ENCODE peak calls at places on chromosomes 4 and X, in four cellular contexts. H is mesendoderm, Z is sigmoid colon, K is A673. U is an unnamed sample.

GRCh38 chr4:24470681-24471622 is 113.4 kb downstream of the DHX15 start:
- DNase-seq in H (peak; percentile 79), K (peak; percentile 52), Z (peak; percentile 72), U (peak; percentile 69)

GRCh38 chr4:105637409-105638258 is 70.9 kb downstream of the INTS12 start:
- DNase-seq in Z (peak; percentile 89), H (no peak), K (peak; percentile 82), U (peak; percentile 33)

GRCh38 chrX:110791206-110791605 is 4.4 kb downstream of the CHRDL1 start:
- DNase-seq in H (no peak), Z (no peak), K (peak; percentile 7), U (no peak)

GRCh38 chr4:177293208-177294018 is 16.3 kb upstream of the NEIL3 start:
- DNase-seq in K (no peak), Z (no peak), H (no peak), U (peak; percentile 57)

GRCh38 chr4:120714581-120714980 is 207.9 kb downstream of the PRDM5 start:
- DNase-seq in Z (no peak), K (no peak), H (no peak), U (no peak)

GRCh38 chrX:151155234-151155633 is 21.1 kb upstream of the GPR50 start:
- DNase-seq in H (no peak), K (no peak), Z (no peak), U (no peak)

GRCh38 chr4:152515678-152516077 is 20.2 kb downstream of the FBXW7 start:
- DNase-seq in Z (no peak), K (peak; percentile 57), H (no peak), U (peak; percentile 74)

GRCh38 chr4:109562457-109563237 is 2.6 kb downstream of the MCUB start:
- DNase-seq in K (no peak), H (no peak), Z (no peak), U (no peak)

GRCh38 chr4:99815597-99816011 is 1.0 kb upstream of the DAPP1 start:
- DNase-seq in Z (no peak), K (no peak), H (no peak), U (no peak)

GRCh38 chrX:135985123-135985973 is at the start of gene SLC9A6:
- DNase-seq in H (peak; percentile 69), K (peak; percentile 72), Z (peak; percentile 87), U (peak; percentile 81)

GRCh38 chrX:63012574-63012973 is 338.6 kb downstream of the SPIN4 start:
- DNase-seq in H (no peak), K (no peak), Z (no peak), U (peak; percentile 2)

GRCh38 chrX:129360175-129360574 is 163.1 kb downstream of the SMARCA1 start:
- DNase-seq in K (peak; percentile 62), Z (no peak), H (peak; percentile 63), U (peak; percentile 36)

GRCh38 chr4:184143770-184144564 is 73.7 kb downstream of the ENPP6 start:
- DNase-seq in H (peak; percentile 48), Z (no peak), K (no peak), U (no peak)

GRCh38 chrX:117957128-117957527 is 159.5 kb downstream of the KLHL13 start:
- DNase-seq in Z (no peak), K (no peak), H (no peak), U (peak; percentile 37)

GRCh38 chrX:72245461-72246089 is 6.7 kb upstream of the ERCC6L start:
- DNase-seq in K (peak; percentile 82), Z (no peak), H (peak; percentile 65), U (peak; percentile 73)

GRCh38 chr4:173214661-173215060 is 46.0 kb downstream of the GALNT7 start:
- DNase-seq in Z (no peak), H (no peak), K (peak; percentile 56), U (peak; percentile 68)

GRCh38 chr4:102430511-102430910 is 70.6 kb upstream of the NFKB1 start:
- DNase-seq in H (peak; percentile 40), Z (no peak), K (no peak), U (peak; percentile 67)

GRCh38 chr4:23855912-23856605 is 33.8 kb downstream of the PPARGC1A start:
- DNase-seq in K (no peak), Z (no peak), H (no peak), U (no peak)

GRCh38 chr4:2260336-2261109 is 1.4 kb downstream of the MXD4 start:
- DNase-seq in K (no peak), H (no peak), Z (peak; percentile 74), U (peak; percentile 52)
- H3K4me1 ChIP-seq in K (peaks cover 16% of the 10 kb centered on the region), H (no peaks in the 10 kb centered on the region), Z (peaks cover 69% of the 10 kb centered on the region), U (peaks cover 48% of the 10 kb centered on the region)

DNA sequence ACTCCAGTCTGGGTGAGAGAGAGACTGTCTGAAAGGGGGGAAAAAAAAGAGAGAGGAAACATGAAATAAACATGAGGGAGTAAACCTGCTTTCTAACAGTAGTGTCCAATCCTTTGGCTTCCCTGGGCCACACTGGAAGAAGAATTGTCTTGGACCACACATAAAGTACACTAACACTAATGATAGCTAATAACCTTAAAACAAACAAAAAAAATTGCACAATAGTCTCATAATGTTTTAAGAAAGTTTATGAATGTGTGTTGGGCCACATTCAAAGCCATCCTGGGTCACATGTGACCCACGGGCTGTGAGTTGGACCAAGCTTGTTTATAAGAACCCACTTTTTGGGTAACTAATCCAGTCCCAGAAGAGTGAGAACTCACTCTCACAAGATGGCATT is 30.3 kb downstream of the PDS5A start:
- DNase-seq in K (no peak), H (no peak), Z (no peak), U (no peak)
- H3K4me1 ChIP-seq in K (peaks cover 8% of the 10 kb centered on the region), H (no peaks in the 10 kb centered on the region), Z (peaks cover 6% of the 10 kb centered on the region), U (peaks cover 16% of the 10 kb centered on the region)

GRCh38 chr4:6851962-6852361 is 57.7 kb upstream of the TBC1D14 start:
- DNase-seq in K (no peak), H (no peak), Z (no peak), U (no peak)
- H3K4me1 ChIP-seq in K (peaks cover 8% of the 10 kb centered on the region), H (peaks cover 3% of the 10 kb centered on the region), Z (peaks cover 18% of the 10 kb centered on the region), U (peaks cover 28% of the 10 kb centered on the region)

GRCh38 chr4:77072195-77072753 is 3.5 kb downstream of the CCNI start:
- DNase-seq in H (peak; percentile 74), Z (no peak), K (no peak), U (no peak)
- H3K4me1 ChIP-seq in H (no peaks in the 10 kb centered on the region), Z (peaks cover 51% of the 10 kb centered on the region), K (peaks cover 11% of the 10 kb centered on the region), U (peaks cover 38% of the 10 kb centered on the region)

GRCh38 chrX:153488231-153488914 is 6.4 kb upstream of the BGN start:
- DNase-seq in K (no peak), H (peak; percentile 20), Z (no peak), U (peak; percentile 59)
- H3K4me1 ChIP-seq in K (peaks cover 19% of the 10 kb centered on the region), H (no peaks in the 10 kb centered on the region), Z (no peaks in the 10 kb centered on the region), U (peaks cover 4% of the 10 kb centered on the region)

GRCh38 chr4:40199999-40200880 is 3.4 kb downstream of the RHOH start:
- DNase-seq in K (peak; percentile 73), H (no peak), Z (no peak), U (no peak)

GRCh38 chr4:40199179-40199670 is 2.4 kb downstream of the RHOH start:
- DNase-seq in H (no peak), Z (no peak), K (no peak), U (no peak)

GRCh38 chr4:40201898-40202297 is 5.1 kb downstream of the RHOH start:
- DNase-seq in H (no peak), Z (no peak), K (no peak), U (no peak)

GRCh38 chr4:40202474-40202873 is 5.6 kb downstream of the RHOH start:
- DNase-seq in H (no peak), Z (no peak), K (no peak), U (no peak)

GRCh38 chr4:40200881-40201797 is 4.3 kb downstream of the RHOH start:
- DNase-seq in H (no peak), Z (no peak), K (no peak), U (peak; percentile 11)
- H3K4me1 ChIP-seq in H (peaks cover 10% of the 10 kb centered on the region), Z (no peaks in the 10 kb centered on the region), K (peaks cover 50% of the 10 kb centered on the region), U (peaks cover 4% of the 10 kb centered on the region)

GRCh38 chr4:83108101-83108861 is 6.2 kb downstream of the PLAC8 start:
- DNase-seq in Z (no peak), H (peak; percentile 69), K (no peak), U (no peak)

GRCh38 chr4:83110970-83111369 is 3.6 kb downstream of the PLAC8 start:
- DNase-seq in Z (no peak), H (no peak), K (no peak), U (no peak)

GRCh38 chr4:83112239-83112638 is 2.3 kb downstream of the PLAC8 start:
- DNase-seq in Z (no peak), K (no peak), H (no peak), U (no peak)

GRCh38 chr4:83109480-83110221 is 4.9 kb downstream of the PLAC8 start:
- DNase-seq in H (peak; percentile 82), K (peak; percentile 46), Z (peak; percentile 68), U (peak; percentile 74)

DNA sequence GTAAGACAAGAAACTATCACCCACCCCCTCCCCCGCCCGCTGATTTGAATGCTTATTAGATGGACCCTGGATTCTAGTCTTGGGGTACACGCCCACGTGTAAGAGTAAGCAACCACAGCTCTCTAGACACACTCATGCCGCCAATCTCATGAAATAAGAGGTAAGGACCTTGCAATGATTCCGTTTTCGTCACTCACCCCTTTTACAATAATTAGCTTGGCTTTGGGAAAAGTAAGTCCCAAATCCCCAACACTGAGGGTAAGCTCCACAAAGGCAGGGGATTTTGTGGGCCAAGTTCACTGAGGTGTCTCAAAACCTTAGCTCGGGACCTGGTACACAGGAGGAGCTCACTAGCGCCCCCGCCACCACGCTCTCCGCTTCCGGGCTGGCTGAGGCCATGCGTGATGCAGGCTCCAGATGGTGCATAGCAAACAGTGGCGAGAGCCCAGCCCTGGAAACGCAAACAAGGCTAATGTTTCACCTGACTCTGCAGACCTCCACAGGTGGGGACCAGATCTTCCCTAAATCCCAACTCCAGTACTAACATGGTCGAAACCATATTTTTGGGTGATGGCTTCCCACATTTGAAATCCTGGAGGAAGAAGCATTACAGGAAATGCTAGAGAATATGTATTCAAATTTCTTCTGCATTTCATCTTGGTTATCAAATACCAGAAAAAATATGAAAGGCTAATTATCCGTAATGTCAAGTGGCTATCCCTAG is 4.1 kb downstream of the PLAC8 start:
- DNase-seq in K (peak; percentile 79), H (peak; percentile 95), Z (peak; percentile 87), U (peak; percentile 93)
- H3K4me1 ChIP-seq in K (no peaks in the 10 kb centered on the region), H (no peaks in the 10 kb centered on the region), Z (peaks cover 9% of the 10 kb centered on the region), U (peaks cover 13% of the 10 kb centered on the region)

DNA sequence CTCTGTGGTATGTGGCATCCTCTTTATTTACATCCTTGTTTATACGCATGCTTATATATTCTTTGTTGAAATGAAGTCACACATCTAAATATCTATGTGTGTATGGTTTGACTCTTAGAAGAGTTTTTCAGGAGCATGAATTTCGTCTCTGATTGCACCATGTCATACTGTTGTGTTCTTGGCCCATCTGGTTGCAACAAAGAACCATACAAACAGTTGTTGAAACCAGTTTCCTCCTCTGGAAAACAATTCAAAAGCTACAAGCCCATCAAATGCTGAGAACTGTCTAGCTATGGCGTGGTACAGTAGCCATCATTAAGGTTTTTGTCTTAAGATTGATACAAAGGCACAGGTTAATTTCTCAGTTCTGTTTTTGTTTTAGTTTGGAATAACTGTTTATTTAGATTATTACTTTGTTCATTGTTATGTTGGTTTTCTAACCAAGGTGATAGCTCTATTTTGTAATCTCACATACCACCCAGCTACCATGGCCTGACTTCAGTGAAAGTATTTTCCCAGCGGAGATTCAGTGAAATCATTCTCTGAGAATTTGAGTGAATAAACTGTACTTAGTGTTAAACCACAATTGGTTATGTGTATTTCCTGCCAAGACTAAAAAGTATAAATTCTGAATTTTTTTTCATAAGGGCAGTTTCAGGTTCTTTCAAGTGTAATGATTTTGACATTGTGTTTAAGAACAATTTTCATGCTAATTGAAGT is 91.0 kb downstream of the ARHGAP24 start:
- DNase-seq in Z (no peak), K (no peak), H (no peak), U (peak; percentile 80)
- H3K4me1 ChIP-seq in Z (no peaks in the 10 kb centered on the region), K (no peaks in the 10 kb centered on the region), H (no peaks in the 10 kb centered on the region), U (peaks cover 7% of the 10 kb centered on the region)

U was measured in adipocyte.